ENCODE peak calls at places on chromosomes 13 and 19, in seven cellular contexts. One of them, this sample, is unnamed.

GRCh38 chr19:11397089-11397610 is 13.0 kb upstream of the EPOR start:
- DNase-seq in IMR-90: no peak
- DNase-seq in mesenchymal stem cell: no peak
- DNase-seq in H1: no peak
- DNase-seq in mesendoderm: no peak
- DNase-seq in H9: no peak
- DNase-seq in trophoblast cell: no peak
- DNase-seq in this sample: no peak

GRCh38 chr13:38707433-38707832 is 20.6 kb downstream of the FREM2 start:
- DNase-seq in IMR-90: no peak
- DNase-seq in mesenchymal stem cell: no peak
- DNase-seq in H9: no peak
- DNase-seq in mesendoderm: no peak
- DNase-seq in H1: no peak
- DNase-seq in trophoblast cell: no peak
- DNase-seq in this sample: no peak

GRCh38 chr19:15154002-15154612 is 46.7 kb downstream of the NOTCH3 start:
- DNase-seq in mesendoderm: peak; percentile 78
- DNase-seq in H1: no peak
- DNase-seq in trophoblast cell: peak; percentile 58
- DNase-seq in H9: peak; percentile 79
- DNase-seq in mesenchymal stem cell: peak; percentile 78
- DNase-seq in IMR-90: peak; percentile 53
- DNase-seq in this sample: no peak

GRCh38 chr13:106491928-106492327 is 43.5 kb downstream of the EFNB2 start:
- DNase-seq in H9: no peak
- DNase-seq in IMR-90: no peak
- DNase-seq in H1: no peak
- DNase-seq in mesendoderm: no peak
- DNase-seq in trophoblast cell: no peak
- DNase-seq in mesenchymal stem cell: no peak
- DNase-seq in this sample: no peak

GRCh38 chr19:6402834-6403608 is 10.1 kb upstream of the GTF2F1 start:
- DNase-seq in H9: no peak
- DNase-seq in mesenchymal stem cell: no peak
- DNase-seq in IMR-90: peak; percentile 52
- DNase-seq in mesendoderm: no peak
- DNase-seq in H1: no peak
- DNase-seq in trophoblast cell: no peak
- DNase-seq in this sample: no peak

GRCh38 chr13:98520674-98521449 is 56.0 kb downstream of the STK24 start:
- DNase-seq in IMR-90: no peak
- DNase-seq in mesendoderm: no peak
- DNase-seq in trophoblast cell: no peak
- DNase-seq in H1: no peak
- DNase-seq in mesenchymal stem cell: no peak
- DNase-seq in H9: no peak
- DNase-seq in this sample: no peak

GRCh38 chr19:8666814-8667405 is 31.7 kb downstream of the ACTL9 start:
- DNase-seq in mesenchymal stem cell: no peak
- DNase-seq in mesendoderm: no peak
- DNase-seq in H1: no peak
- DNase-seq in trophoblast cell: no peak
- DNase-seq in IMR-90: no peak
- DNase-seq in H9: no peak
- DNase-seq in this sample: no peak

GRCh38 chr19:11106477-11106876 is 17.2 kb downstream of the LDLR start:
- DNase-seq in H9: no peak
- DNase-seq in mesenchymal stem cell: peak; percentile 82
- DNase-seq in mesendoderm: no peak
- DNase-seq in H1: no peak
- DNase-seq in IMR-90: no peak
- DNase-seq in trophoblast cell: no peak
- DNase-seq in this sample: no peak

GRCh38 chr13:80881495-80882482 is 540.9 kb upstream of the SPRY2 start:
- DNase-seq in mesendoderm: no peak
- DNase-seq in H1: no peak
- DNase-seq in H9: no peak
- DNase-seq in IMR-90: no peak
- DNase-seq in mesenchymal stem cell: peak; percentile 77
- DNase-seq in trophoblast cell: no peak
- DNase-seq in this sample: no peak

GRCh38 chr13:25902946-25903345 is 148.9 kb downstream of the SHISA2 start:
- DNase-seq in mesendoderm: no peak
- DNase-seq in IMR-90: no peak
- DNase-seq in trophoblast cell: no peak
- DNase-seq in mesenchymal stem cell: no peak
- DNase-seq in H9: no peak
- DNase-seq in H1: no peak
- DNase-seq in this sample: no peak

GRCh38 chr19:15479391-15480345 is at the start of gene PGLYRP2:
- DNase-seq in H9: peak; percentile 48
- DNase-seq in trophoblast cell: no peak
- DNase-seq in H1: no peak
- DNase-seq in mesenchymal stem cell: no peak
- DNase-seq in IMR-90: no peak
- DNase-seq in mesendoderm: no peak
- DNase-seq in this sample: no peak

GRCh38 chr19:805600-806550 is 8.6 kb downstream of the PTBP1 start:
- DNase-seq in mesenchymal stem cell: no peak
- DNase-seq in mesendoderm: no peak
- DNase-seq in H9: no peak
- DNase-seq in H1: no peak
- DNase-seq in trophoblast cell: no peak
- DNase-seq in IMR-90: no peak
- DNase-seq in this sample: no peak

GRCh38 chr13:34156841-34157365 is 339.0 kb downstream of the RFC3 start:
- DNase-seq in mesendoderm: peak; percentile 88
- DNase-seq in mesenchymal stem cell: peak; percentile 96
- DNase-seq in H1: peak; percentile 27
- DNase-seq in H9: peak; percentile 59
- DNase-seq in IMR-90: peak; percentile 95
- DNase-seq in trophoblast cell: peak; percentile 90
- DNase-seq in this sample: no peak

GRCh38 chr19:53466726-53467125 is 807 bp upstream of the ZNF813 start:
- DNase-seq in H9: peak; percentile 40
- DNase-seq in H1: no peak
- DNase-seq in IMR-90: no peak
- DNase-seq in mesendoderm: peak; percentile 38
- DNase-seq in mesenchymal stem cell: peak; percentile 4
- DNase-seq in trophoblast cell: no peak
- DNase-seq in this sample: no peak

GRCh38 chr19:34351382-34351802 is 13.6 kb upstream of the GPI start:
- DNase-seq in H9: no peak
- DNase-seq in IMR-90: no peak
- DNase-seq in H1: no peak
- DNase-seq in trophoblast cell: no peak
- DNase-seq in mesendoderm: no peak
- DNase-seq in mesenchymal stem cell: no peak
- DNase-seq in this sample: no peak

GRCh38 chr19:15264061-15264932 is 32.0 kb upstream of the EPHX3 start:
- DNase-seq in H9: peak; percentile 79
- DNase-seq in mesendoderm: peak; percentile 89
- DNase-seq in mesenchymal stem cell: peak; percentile 73
- DNase-seq in trophoblast cell: peak; percentile 54
- DNase-seq in H1: peak; percentile 51
- DNase-seq in IMR-90: peak; percentile 65
- DNase-seq in this sample: peak; percentile 68

GRCh38 chr19:48623556-48624066 is 4.3 kb downstream of the SPHK2 start:
- DNase-seq in mesendoderm: no peak
- DNase-seq in IMR-90: no peak
- DNase-seq in H9: no peak
- DNase-seq in mesenchymal stem cell: no peak
- DNase-seq in trophoblast cell: no peak
- DNase-seq in H1: no peak
- DNase-seq in this sample: no peak

GRCh38 chr19:38726761-38727301 is 17.4 kb downstream of the CAPN12 start:
- DNase-seq in trophoblast cell: no peak
- DNase-seq in H9: no peak
- DNase-seq in mesenchymal stem cell: no peak
- DNase-seq in mesendoderm: no peak
- DNase-seq in IMR-90: no peak
- DNase-seq in H1: no peak
- DNase-seq in this sample: no peak

GRCh38 chr19:35090795-35091214 is 24.8 kb upstream of the FXYD3 start:
- DNase-seq in trophoblast cell: no peak
- DNase-seq in mesendoderm: peak; percentile 79
- DNase-seq in H9: peak; percentile 77
- DNase-seq in IMR-90: no peak
- DNase-seq in mesenchymal stem cell: no peak
- DNase-seq in H1: no peak
- DNase-seq in this sample: no peak

GRCh38 chr13:106355866-106356265 is 179.6 kb downstream of the EFNB2 start:
- DNase-seq in H9: no peak
- DNase-seq in H1: no peak
- DNase-seq in mesenchymal stem cell: no peak
- DNase-seq in IMR-90: no peak
- DNase-seq in trophoblast cell: no peak
- DNase-seq in mesendoderm: no peak
- DNase-seq in this sample: no peak

GRCh38 chr19:19540707-19541515 is 2.8 kb downstream of the CILP2 start:
- DNase-seq in mesendoderm: peak; percentile 93
- DNase-seq in mesenchymal stem cell: peak; percentile 43
- DNase-seq in H9: peak; percentile 99
- DNase-seq in trophoblast cell: peak; percentile 85
- DNase-seq in IMR-90: no peak
- DNase-seq in H1: peak; percentile 94
- DNase-seq in this sample: peak; percentile 57

GRCh38 chr19:38388310-38389100 is at the start of gene SPRED3:
- DNase-seq in H1: no peak
- DNase-seq in IMR-90: peak; percentile 66
- DNase-seq in trophoblast cell: no peak
- DNase-seq in mesenchymal stem cell: no peak
- DNase-seq in mesendoderm: no peak
- DNase-seq in H9: no peak
- DNase-seq in this sample: no peak

GRCh38 chr19:18204394-18205179 is 745 bp upstream of the RAB3A start:
- DNase-seq in mesenchymal stem cell: peak; percentile 77
- DNase-seq in H9: no peak
- DNase-seq in IMR-90: no peak
- DNase-seq in H1: no peak
- DNase-seq in trophoblast cell: peak; percentile 25
- DNase-seq in mesendoderm: peak; percentile 82
- DNase-seq in this sample: peak; percentile 90

GRCh38 chr13:41497436-41497835 is 40.1 kb downstream of the RGCC start:
- DNase-seq in mesendoderm: no peak
- DNase-seq in trophoblast cell: no peak
- DNase-seq in H9: no peak
- DNase-seq in IMR-90: no peak
- DNase-seq in H1: no peak
- DNase-seq in mesenchymal stem cell: no peak
- DNase-seq in this sample: no peak

GRCh38 chr13:94416454-94417080 is 62.9 kb downstream of the DCT start:
- DNase-seq in trophoblast cell: peak; percentile 40
- DNase-seq in H9: peak; percentile 84
- DNase-seq in IMR-90: peak; percentile 24
- DNase-seq in mesendoderm: peak; percentile 92
- DNase-seq in H1: peak; percentile 57
- DNase-seq in mesenchymal stem cell: peak; percentile 33
- DNase-seq in this sample: peak; percentile 40

GRCh38 chr13:26340812-26341211 is 86.9 kb downstream of the CDK8 start:
- DNase-seq in H9: no peak
- DNase-seq in IMR-90: peak; percentile 46
- DNase-seq in H1: no peak
- DNase-seq in trophoblast cell: no peak
- DNase-seq in mesenchymal stem cell: no peak
- DNase-seq in mesendoderm: no peak
- DNase-seq in this sample: no peak

GRCh38 chr13:27599845-27600553 is 20.3 kb downstream of the LNX2 start:
- DNase-seq in H1: no peak
- DNase-seq in trophoblast cell: peak; percentile 50
- DNase-seq in mesenchymal stem cell: peak; percentile 56
- DNase-seq in mesendoderm: peak; percentile 84
- DNase-seq in H9: no peak
- DNase-seq in IMR-90: peak; percentile 67
- DNase-seq in this sample: no peak

GRCh38 chr13:31968473-31968872 is 63.1 kb upstream of the FRY start:
- DNase-seq in mesenchymal stem cell: peak; percentile 41
- DNase-seq in H9: no peak
- DNase-seq in trophoblast cell: no peak
- DNase-seq in IMR-90: no peak
- DNase-seq in mesendoderm: no peak
- DNase-seq in H1: no peak
- DNase-seq in this sample: no peak
- H4K8ac ChIP-seq in mesenchymal stem cell: no peak overlapping the region
- H4K8ac ChIP-seq in H9: no peak overlapping the region
- H4K8ac ChIP-seq in trophoblast cell: no peak overlapping the region
- H4K8ac ChIP-seq in IMR-90: no peak overlapping the region
- H4K8ac ChIP-seq in mesendoderm: no peak overlapping the region
- H4K8ac ChIP-seq in H1: no peak overlapping the region
- H4K8ac ChIP-seq in this sample: no peak overlapping the region

DNA sequence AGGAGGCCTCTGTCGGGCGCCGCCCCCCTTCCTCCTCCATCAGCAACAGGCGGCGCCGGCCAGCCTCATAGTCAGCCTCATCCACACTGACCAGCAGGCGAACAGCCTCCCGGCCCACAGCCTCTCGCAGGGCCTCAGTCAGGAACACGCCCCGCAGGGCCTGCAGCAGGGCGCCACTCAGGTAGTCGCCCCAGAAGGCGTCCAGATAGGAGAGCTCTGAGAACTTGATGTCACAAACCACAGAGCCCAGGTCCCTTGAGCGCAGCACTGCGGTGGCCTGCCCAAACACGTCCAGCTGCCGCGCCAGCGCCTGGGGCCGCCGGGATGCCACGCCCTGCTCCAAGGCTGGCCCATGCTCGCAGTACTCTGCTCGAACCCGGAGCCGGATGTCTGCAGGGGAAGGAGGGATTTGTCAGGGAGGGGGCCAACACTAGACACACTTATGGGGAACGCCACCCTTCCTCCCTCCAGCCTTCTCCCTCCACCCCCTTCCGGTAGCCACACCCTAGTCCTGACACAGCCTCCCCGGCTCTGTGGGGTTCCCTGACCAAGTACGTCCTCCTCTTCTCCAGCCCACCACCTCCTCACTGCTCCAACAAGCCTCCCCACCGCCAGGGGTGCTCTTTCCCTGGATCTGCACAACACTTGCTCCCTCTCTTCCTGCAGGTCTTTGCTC is 17.9 kb downstream of the DEDD2 start:
- DNase-seq in H1: no peak
- DNase-seq in mesendoderm: peak; percentile 42
- DNase-seq in IMR-90: no peak
- DNase-seq in trophoblast cell: no peak
- DNase-seq in mesenchymal stem cell: no peak
- DNase-seq in H9: peak; percentile 84
- DNase-seq in this sample: no peak
- H3K9ac ChIP-seq in H1: no peak overlapping the region
- H3K9ac ChIP-seq in mesendoderm: no peak overlapping the region
- H3K9ac ChIP-seq in IMR-90: no peak overlapping the region
- H3K9ac ChIP-seq in trophoblast cell: no peak overlapping the region
- H3K9ac ChIP-seq in mesenchymal stem cell: no peak overlapping the region
- H3K9ac ChIP-seq in H9: no peak overlapping the region
- H3K9ac ChIP-seq in this sample: no peak overlapping the region

GRCh38 chr13:110185696-110186095 is 121.3 kb downstream of the COL4A1 start:
- DNase-seq in IMR-90: peak; percentile 17
- DNase-seq in mesenchymal stem cell: peak; percentile 42
- DNase-seq in trophoblast cell: no peak
- DNase-seq in mesendoderm: no peak
- DNase-seq in H9: no peak
- DNase-seq in H1: no peak
- DNase-seq in this sample: no peak
- H2AK5ac ChIP-seq in IMR-90: no peak overlapping the region
- H2AK5ac ChIP-seq in mesenchymal stem cell: peak overlapping the region; percentile 86
- H2AK5ac ChIP-seq in trophoblast cell: no peak overlapping the region
- H2AK5ac ChIP-seq in mesendoderm: no peak overlapping the region
- H2AK5ac ChIP-seq in H9: no peak overlapping the region
- H2AK5ac ChIP-seq in H1: no peak overlapping the region
- H2AK5ac ChIP-seq in this sample: no peak overlapping the region

GRCh38 chr13:20270163-20270865 is 38.2 kb upstream of the GJB6 start:
- DNase-seq in trophoblast cell: no peak
- DNase-seq in H1: no peak
- DNase-seq in mesendoderm: no peak
- DNase-seq in IMR-90: no peak
- DNase-seq in mesenchymal stem cell: no peak
- DNase-seq in H9: no peak
- DNase-seq in this sample: no peak
- H4K8ac ChIP-seq in trophoblast cell: no peak overlapping the region
- H4K8ac ChIP-seq in H1: no peak overlapping the region
- H4K8ac ChIP-seq in mesendoderm: no peak overlapping the region
- H4K8ac ChIP-seq in IMR-90: no peak overlapping the region
- H4K8ac ChIP-seq in mesenchymal stem cell: no peak overlapping the region
- H4K8ac ChIP-seq in H9: no peak overlapping the region
- H4K8ac ChIP-seq in this sample: no peak overlapping the region

This sample was measured in neuronal stem cell.